ENCODE peak calls at places on chromosome 12, in ten cellular contexts. T is HepG2, L is A549, N is stomach, J is sigmoid colon, S is transverse colon, X is upper lobe of left lung, Z is ovary, O is GM12878, H is SK-N-SH. V is an unnamed sample.

GRCh38 chr12:123891011-123891410 is 81.6 kb downstream of the CCDC92 start:
- DNase-seq in T (no peak), L (no peak), N (no peak), J (no peak), S (no peak), X (no peak), Z (no peak), O (no peak), H (no peak), V (no peak)

GRCh38 chr12:118292836-118293235 is 79.9 kb downstream of the TAOK3 start:
- DNase-seq in T (no peak), L (no peak), N (no peak), J (no peak), S (no peak), X (no peak), Z (no peak), O (no peak), H (no peak), V (no peak)

GRCh38 chr12:53805801-53806200 is 54.0 kb upstream of the CISTR start:
- DNase-seq in T (no peak), L (no peak), N (no peak), J (no peak), S (no peak), X (no peak), Z (no peak), O (no peak), H (no peak), V (no peak)

GRCh38 chr12:53344824-53345485 is 8.8 kb upstream of the SP7 start:
- DNase-seq in T (peak; percentile 54), L (peak; percentile 68), N (peak; percentile 73), J (peak; percentile 93), S (peak; percentile 78), X (peak; percentile 74), Z (peak; percentile 85), O (no peak), H (peak; percentile 93), V (peak; percentile 76)

GRCh38 chr12:94042321-94042720 is 106.1 kb upstream of the PLXNC1 start:
- DNase-seq in T (no peak), L (no peak), N (no peak), J (no peak), S (no peak), X (no peak), Z (no peak), O (no peak), H (no peak), V (no peak)

GRCh38 chr12:132638541-132639408 is 20.2 kb downstream of the P2RX2 start:
- DNase-seq in T (peak; percentile 17), L (peak; percentile 71), N (no peak), J (no peak), S (no peak), X (no peak), Z (no peak), O (no peak), H (peak; percentile 69), V (peak; percentile 33)

GRCh38 chr12:68445836-68446235 is 113.7 kb upstream of the MDM1 start:
- DNase-seq in T (no peak), L (no peak), N (no peak), J (no peak), S (no peak), X (no peak), Z (no peak), O (no peak), H (no peak), V (no peak)

GRCh38 chr12:3931721-3932120 is 58.5 kb upstream of the PARP11 start:
- DNase-seq in T (no peak), L (no peak), N (no peak), J (no peak), S (no peak), X (no peak), Z (no peak), O (no peak), H (no peak), V (no peak)

GRCh38 chr12:57744194-57744776 is 554 bp upstream of the TSPAN31 start:
- DNase-seq in T (no peak), L (peak; percentile 71), N (peak; percentile 73), J (peak; percentile 93), S (peak; percentile 84), X (peak; percentile 72), Z (peak; percentile 80), O (peak; percentile 55), H (peak; percentile 86), V (peak; percentile 79)

GRCh38 chr12:2651061-2651965 is 143.5 kb upstream of the FKBP4 start:
- DNase-seq in T (no peak), L (no peak), N (no peak), J (no peak), S (peak; percentile 4), X (no peak), Z (no peak), O (no peak), H (no peak), V (no peak)

GRCh38 chr12:2653461-2653965 is 141.3 kb upstream of the FKBP4 start:
- DNase-seq in T (no peak), L (no peak), N (no peak), J (peak; percentile 29), S (peak; percentile 0), X (no peak), Z (no peak), O (no peak), H (no peak), V (no peak)

GRCh38 chr12:2654311-2654710 is 140.5 kb upstream of the FKBP4 start:
- DNase-seq in T (no peak), L (no peak), N (no peak), J (peak; percentile 43), S (no peak), X (no peak), Z (no peak), O (no peak), H (no peak), V (no peak)

GRCh38 chr12:2652011-2652400 is 142.8 kb upstream of the FKBP4 start:
- DNase-seq in T (no peak), L (no peak), N (no peak), J (peak; percentile 52), S (peak; percentile 2), X (no peak), Z (no peak), O (no peak), H (no peak), V (no peak)

DNA sequence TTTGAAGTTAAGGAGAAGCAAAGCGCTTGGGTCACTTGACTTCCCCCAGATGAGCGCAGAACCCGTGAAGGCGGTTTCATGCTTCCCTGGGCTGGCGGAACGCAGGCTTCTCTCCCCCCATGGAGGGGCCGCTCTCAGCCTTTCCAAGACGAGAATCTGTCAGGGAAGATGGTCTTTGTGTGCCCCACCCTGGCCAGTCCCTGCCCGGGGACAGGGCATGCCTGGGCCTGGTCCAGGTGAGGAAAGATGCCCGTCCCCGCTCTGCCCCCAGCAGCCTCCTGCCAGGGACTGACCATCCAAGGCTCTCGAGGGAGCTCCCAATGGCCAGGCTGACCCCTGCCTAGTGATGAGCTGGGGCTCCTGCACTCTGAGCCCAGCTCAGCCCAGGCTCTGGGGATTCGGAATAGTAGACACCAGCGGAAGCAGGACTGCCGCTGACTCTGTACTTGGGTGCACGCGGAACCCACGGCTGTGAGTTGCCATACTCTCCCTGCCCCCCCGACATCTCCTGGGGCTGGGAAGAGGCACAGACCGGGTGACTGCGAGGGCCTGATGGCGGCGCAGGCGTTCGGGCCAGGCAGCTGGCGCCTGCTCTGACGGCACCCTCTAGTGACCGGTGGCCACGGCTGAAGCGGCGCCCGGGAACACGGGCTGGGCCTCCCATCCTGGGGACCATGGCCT is 142.2 kb upstream of the FKBP4 start:
- DNase-seq in T (no peak), L (no peak), N (no peak), J (peak; percentile 58), S (peak; percentile 4), X (no peak), Z (no peak), O (no peak), H (peak; percentile 41), V (no peak)
- TF ChIP-seq CTCF in T (peak; percentile 11), L (peak; percentile 27), N (no peak), J (no peak), S (no peak), X (no peak), Z (no peak), O (no peak), H (peak; percentile 15), V (no peak)

GRCh38 chr12:18684430-18684829 is 53.4 kb downstream of the PLCZ1 start:
- DNase-seq in T (no peak), L (no peak), N (no peak), J (no peak), S (no peak), X (no peak), Z (no peak), O (no peak), H (no peak), V (no peak)

GRCh38 chr12:18681818-18682217 is 56.0 kb downstream of the PLCZ1 start:
- DNase-seq in T (no peak), L (no peak), N (no peak), J (no peak), S (no peak), X (no peak), Z (no peak), O (no peak), H (no peak), V (no peak)

GRCh38 chr12:18683603-18684002 is 54.2 kb downstream of the PLCZ1 start:
- DNase-seq in T (no peak), L (no peak), N (no peak), J (no peak), S (no peak), X (no peak), Z (no peak), O (no peak), H (no peak), V (no peak)
- TF ChIP-seq EP300 in T (no peak), L (no peak), N (no peak), J (no peak), S (no peak), X (no peak), Z (no peak), O (no peak), H (no peak), V (no peak)

DNA sequence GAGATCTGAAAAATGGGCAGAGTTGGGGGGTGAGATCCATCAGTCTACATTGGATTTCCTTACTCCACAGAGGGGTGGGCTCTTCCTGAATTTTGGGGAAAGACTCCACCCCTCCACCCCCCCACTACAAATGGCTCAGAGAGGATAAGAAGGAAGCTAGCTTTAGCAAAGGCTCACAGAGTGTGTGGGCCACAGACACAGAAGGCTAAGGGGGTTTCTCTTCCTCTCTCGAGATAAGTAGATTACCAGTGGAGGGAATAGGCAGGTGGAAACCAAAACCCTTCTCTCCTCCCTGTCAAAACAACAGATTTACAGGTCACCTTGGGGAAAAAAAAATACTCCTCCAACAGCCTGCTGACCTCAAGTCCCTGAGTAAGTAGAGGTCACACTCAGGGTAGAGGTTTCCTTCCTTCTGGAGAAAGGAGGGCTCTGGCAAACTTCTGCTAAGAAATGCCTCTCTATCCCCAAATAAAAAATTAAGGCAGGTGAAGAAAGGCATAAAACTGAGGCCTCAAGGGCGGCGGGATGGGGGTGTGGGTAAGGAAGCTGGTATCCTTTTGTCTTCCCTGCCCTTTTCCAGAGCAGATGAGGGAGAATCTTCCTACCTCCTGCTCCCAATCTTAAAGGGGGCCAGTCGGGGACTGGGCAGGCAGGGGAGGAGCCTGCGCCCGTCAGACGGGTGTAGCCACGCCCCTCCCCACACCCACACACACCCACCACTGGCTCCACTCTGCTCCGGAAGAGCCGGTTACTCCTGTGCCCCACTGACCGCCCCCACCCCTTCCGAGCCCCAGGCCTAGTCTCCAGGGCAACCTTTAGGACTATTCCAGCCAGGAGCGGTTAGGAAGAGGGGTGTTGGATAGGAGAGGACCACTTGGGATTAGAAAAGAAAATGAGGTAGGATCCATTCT is 1.9 kb upstream of the BAZ2A start:
- DNase-seq in T (peak; percentile 14), L (peak; percentile 60), N (peak; percentile 82), J (peak; percentile 88), S (peak; percentile 89), X (peak; percentile 93), Z (peak; percentile 80), O (no peak), H (peak; percentile 82), V (peak; percentile 48)
- H3K4me1 ChIP-seq in T (peaks cover 56% of the 10 kb centered on the region), L (peaks cover 42% of the 10 kb centered on the region), N (peaks cover 77% of the 10 kb centered on the region), J (peaks cover 58% of the 10 kb centered on the region), S (peaks cover 35% of the 10 kb centered on the region), X (peaks cover 71% of the 10 kb centered on the region), Z (peaks cover 19% of the 10 kb centered on the region), O (peaks cover 39% of the 10 kb centered on the region), H (peaks cover 52% of the 10 kb centered on the region), V (peaks cover 57% of the 10 kb centered on the region)

GRCh38 chr12:113867258-113867657 is 98.9 kb downstream of the RBM19 start:
- DNase-seq in T (peak; percentile 13), L (peak; percentile 54), N (no peak), J (no peak), S (no peak), X (no peak), Z (no peak), O (no peak), H (peak; percentile 60), V (no peak)
- TF ChIP-seq CTCF in T (peak; percentile 31), L (peak; percentile 44), N (no peak), J (no peak), S (no peak), X (no peak), Z (no peak), O (no peak), H (peak; percentile 49), V (no peak)